ENCODE peak calls at places on chromosomes 16 and 17, in four cellular contexts. One of them, this sample, is unnamed. For H3K4me1, the result is how much of the 10 kb centered on the place peaks cover.

GRCh38 chr17:7443499-7444485 is 1.1 kb upstream of the CHRNB1 start:
- DNase-seq in K562: no peak
- DNase-seq in HepG2: no peak
- DNase-seq in HCT116: no peak
- DNase-seq in this sample: no peak

GRCh38 chr17:6677158-6677831 is 25.7 kb downstream of the C17orf100 start:
- DNase-seq in HepG2: peak
- DNase-seq in K562: no peak
- DNase-seq in HCT116: no peak
- DNase-seq in this sample: no peak

GRCh38 chr16:17225551-17225950 is 245.2 kb downstream of the XYLT1 start:
- DNase-seq in HepG2: no peak
- DNase-seq in HCT116: no peak
- DNase-seq in K562: no peak
- DNase-seq in this sample: no peak

GRCh38 chr16:324451-325334 is 27.8 kb downstream of the AXIN1 start:
- DNase-seq in K562: peak
- DNase-seq in HepG2: no peak
- DNase-seq in HCT116: no peak
- DNase-seq in this sample: no peak

GRCh38 chr17:27475070-27475673 is 18.9 kb downstream of the KSR1 start:
- DNase-seq in HCT116: no peak
- DNase-seq in K562: no peak
- DNase-seq in HepG2: no peak
- DNase-seq in this sample: no peak

GRCh38 chr16:55349867-55350266 is 25.9 kb downstream of the IRX6 start:
- DNase-seq in HepG2: no peak
- DNase-seq in K562: no peak
- DNase-seq in HCT116: no peak
- DNase-seq in this sample: no peak

GRCh38 chr17:38428643-38429371 is 543 bp downstream of the ARHGAP23 start:
- DNase-seq in HCT116: no peak
- DNase-seq in HepG2: no peak
- DNase-seq in K562: no peak
- DNase-seq in this sample: no peak

GRCh38 chr17:27634781-27635180 is 3.8 kb downstream of the LGALS9 start:
- DNase-seq in HCT116: no peak
- DNase-seq in K562: no peak
- DNase-seq in HepG2: no peak
- DNase-seq in this sample: no peak

GRCh38 chr17:82882715-82883446 is 43.1 kb upstream of the ZNF750 start:
- DNase-seq in HCT116: no peak
- DNase-seq in K562: no peak
- DNase-seq in HepG2: no peak
- DNase-seq in this sample: no peak

GRCh38 chr17:50290074-50290702 is 15.9 kb downstream of the TMEM92 start:
- DNase-seq in K562: no peak
- DNase-seq in HCT116: peak
- DNase-seq in HepG2: no peak
- DNase-seq in this sample: peak

GRCh38 chr17:27878776-27879562 is 14.2 kb downstream of the LYRM9 start:
- DNase-seq in K562: no peak
- DNase-seq in HCT116: no peak
- DNase-seq in HepG2: no peak
- DNase-seq in this sample: no peak

GRCh38 chr17:6701719-6702118 is 11.4 kb downstream of the SLC13A5 start:
- DNase-seq in K562: peak
- DNase-seq in HepG2: peak
- DNase-seq in HCT116: peak
- DNase-seq in this sample: no peak

GRCh38 chr17:6534846-6535514 is 21.4 kb downstream of the PITPNM3 start:
- DNase-seq in K562: no peak
- DNase-seq in HepG2: no peak
- DNase-seq in HCT116: no peak
- DNase-seq in this sample: no peak

GRCh38 chr17:933168-934083 is 46.1 kb downstream of the NXN start:
- DNase-seq in K562: peak
- DNase-seq in HCT116: peak
- DNase-seq in HepG2: peak
- DNase-seq in this sample: peak

GRCh38 chr17:7260601-7261376 is 1.5 kb downstream of the CLDN7 start:
- DNase-seq in HCT116: no peak
- DNase-seq in K562: no peak
- DNase-seq in HepG2: no peak
- DNase-seq in this sample: no peak

GRCh38 chr17:30290696-30291570 is 811 bp downstream of the BLMH start:
- DNase-seq in HepG2: peak
- DNase-seq in K562: peak
- DNase-seq in HCT116: no peak
- DNase-seq in this sample: no peak

GRCh38 chr16:66416981-66417700 is 10.0 kb upstream of the BEAN1 start:
- DNase-seq in HepG2: no peak
- DNase-seq in HCT116: no peak
- DNase-seq in K562: no peak
- DNase-seq in this sample: no peak

GRCh38 chr17:8084250-8084649 is 3.3 kb downstream of the ALOX12B start:
- DNase-seq in HepG2: no peak
- DNase-seq in HCT116: no peak
- DNase-seq in K562: no peak
- DNase-seq in this sample: no peak

GRCh38 chr16:7363397-7364053 is 30.9 kb downstream of the RBFOX1 start:
- DNase-seq in HCT116: no peak
- DNase-seq in K562: no peak
- DNase-seq in HepG2: no peak
- DNase-seq in this sample: no peak

GRCh38 chr16:69672315-69672997 is 53.9 kb downstream of the NQO1 start:
- DNase-seq in K562: no peak
- DNase-seq in HCT116: no peak
- DNase-seq in HepG2: no peak
- DNase-seq in this sample: no peak

GRCh38 chr17:42281571-42282096 is 5.4 kb upstream of the STAT5B start:
- DNase-seq in HCT116: no peak
- DNase-seq in K562: peak
- DNase-seq in HepG2: no peak
- DNase-seq in this sample: no peak

GRCh38 chr16:3182608-3183444 is 5.2 kb upstream of the OR1F1 start:
- DNase-seq in K562: peak
- DNase-seq in HCT116: no peak
- DNase-seq in HepG2: peak
- DNase-seq in this sample: no peak

GRCh38 chr17:77729587-77729986 is 228.9 kb upstream of the TNRC6C start:
- DNase-seq in HepG2: no peak
- DNase-seq in K562: no peak
- DNase-seq in HCT116: no peak
- DNase-seq in this sample: no peak

GRCh38 chr17:9284884-9285283 is 263.6 kb downstream of the NTN1 start:
- DNase-seq in HCT116: no peak
- DNase-seq in K562: no peak
- DNase-seq in HepG2: no peak
- DNase-seq in this sample: no peak

GRCh38 chr16:83779881-83780280 is 27.9 kb upstream of the HSBP1 start:
- DNase-seq in HCT116: no peak
- DNase-seq in K562: no peak
- DNase-seq in HepG2: no peak
- DNase-seq in this sample: no peak

GRCh38 chr17:49003557-49004511 is 6.6 kb downstream of the IGF2BP1 start:
- DNase-seq in HepG2: no peak
- DNase-seq in K562: peak
- DNase-seq in HCT116: no peak
- DNase-seq in this sample: no peak

GRCh38 chr17:41551370-41551769 is 20.5 kb downstream of the KRT9 start:
- DNase-seq in K562: no peak
- DNase-seq in HepG2: no peak
- DNase-seq in HCT116: no peak
- DNase-seq in this sample: no peak

DNA sequence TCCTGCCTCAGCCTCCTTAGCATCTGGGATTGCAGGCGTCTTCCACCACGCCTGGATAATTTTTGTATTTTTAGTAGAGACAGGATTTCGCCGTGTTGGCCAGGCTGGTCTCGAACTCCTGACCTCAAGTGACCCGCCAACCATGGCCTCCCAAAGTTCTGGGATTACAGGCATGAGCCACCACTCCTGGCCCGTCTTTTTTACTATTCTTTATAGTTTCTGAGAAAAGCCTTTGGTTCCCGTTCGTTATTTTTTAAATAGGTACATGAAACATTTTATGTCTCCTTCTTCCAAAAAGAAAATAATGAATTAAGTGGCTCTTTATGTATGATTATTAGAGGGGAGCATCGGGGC is 570 bp upstream of the BCO1 start:
- DNase-seq in HepG2: no peak
- DNase-seq in HCT116: no peak
- DNase-seq in K562: no peak
- DNase-seq in this sample: no peak
- H3K4me1 ChIP-seq in HepG2: under half
- H3K4me1 ChIP-seq in HCT116: under half
- H3K4me1 ChIP-seq in K562: under half
- H3K4me1 ChIP-seq in this sample: under half

DNA sequence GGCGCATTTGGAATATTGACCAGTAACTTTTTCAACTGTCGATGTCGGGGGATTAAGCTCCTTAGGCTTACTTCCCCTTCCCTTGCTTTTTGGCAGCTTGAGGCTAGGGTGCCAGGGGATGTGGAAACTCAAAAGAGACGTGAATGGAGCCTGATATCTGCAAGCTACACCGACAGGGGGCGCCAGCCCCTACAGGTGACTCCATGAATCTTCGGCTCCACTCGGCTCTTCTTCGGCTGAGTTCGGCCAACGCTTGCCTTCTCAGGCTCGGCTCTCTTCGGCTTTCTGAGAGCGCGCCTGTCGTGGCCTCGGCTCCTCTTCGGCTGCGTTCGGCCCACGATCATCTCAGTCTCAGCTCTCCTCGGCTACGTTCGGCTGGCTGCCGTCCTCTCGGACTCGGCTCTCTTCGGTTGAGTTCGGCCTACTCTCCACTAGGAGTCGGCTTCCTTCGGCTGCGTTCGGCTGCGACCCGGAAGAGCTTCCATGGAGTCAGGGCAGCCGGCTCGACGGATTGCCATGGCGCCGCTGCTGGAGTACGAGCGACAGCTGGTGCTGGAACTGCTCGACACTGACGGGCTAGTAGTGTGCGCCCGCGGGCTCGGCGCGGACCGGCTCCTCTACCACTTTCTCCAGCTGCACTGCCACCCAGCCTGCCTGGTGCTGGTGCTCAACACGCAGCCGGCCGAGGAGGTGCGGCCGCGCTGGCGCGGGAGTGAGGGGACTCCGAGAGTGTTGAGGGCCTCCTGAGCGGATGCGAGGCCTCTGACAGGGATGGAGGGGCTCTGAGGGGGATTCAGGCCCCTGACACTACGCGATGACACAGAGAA is at the start of gene ERCC4:
- DNase-seq in HCT116: peak
- DNase-seq in HepG2: peak
- DNase-seq in K562: peak
- DNase-seq in this sample: peak
- TF ChIP-seq REST in HCT116: no peak
- TF ChIP-seq REST in HepG2: no peak
- TF ChIP-seq REST in K562: no peak
- TF ChIP-seq REST in this sample: no peak

GRCh38 chr17:61160789-61161440 is 238.7 kb upstream of the TBX2 start:
- DNase-seq in HCT116: no peak
- DNase-seq in HepG2: no peak
- DNase-seq in K562: no peak
- DNase-seq in this sample: no peak

GRCh38 chr17:61159415-61159814 is 240.2 kb upstream of the TBX2 start:
- DNase-seq in HepG2: no peak
- DNase-seq in HCT116: no peak
- DNase-seq in K562: no peak
- DNase-seq in this sample: no peak

GRCh38 chr17:61158372-61158771 is 241.3 kb upstream of the TBX2 start:
- DNase-seq in HCT116: no peak
- DNase-seq in HepG2: no peak
- DNase-seq in K562: no peak
- DNase-seq in this sample: no peak

GRCh38 chr17:61155590-61156181 is 244.0 kb upstream of the TBX2 start:
- DNase-seq in HCT116: no peak
- DNase-seq in HepG2: no peak
- DNase-seq in K562: no peak
- DNase-seq in this sample: no peak

DNA sequence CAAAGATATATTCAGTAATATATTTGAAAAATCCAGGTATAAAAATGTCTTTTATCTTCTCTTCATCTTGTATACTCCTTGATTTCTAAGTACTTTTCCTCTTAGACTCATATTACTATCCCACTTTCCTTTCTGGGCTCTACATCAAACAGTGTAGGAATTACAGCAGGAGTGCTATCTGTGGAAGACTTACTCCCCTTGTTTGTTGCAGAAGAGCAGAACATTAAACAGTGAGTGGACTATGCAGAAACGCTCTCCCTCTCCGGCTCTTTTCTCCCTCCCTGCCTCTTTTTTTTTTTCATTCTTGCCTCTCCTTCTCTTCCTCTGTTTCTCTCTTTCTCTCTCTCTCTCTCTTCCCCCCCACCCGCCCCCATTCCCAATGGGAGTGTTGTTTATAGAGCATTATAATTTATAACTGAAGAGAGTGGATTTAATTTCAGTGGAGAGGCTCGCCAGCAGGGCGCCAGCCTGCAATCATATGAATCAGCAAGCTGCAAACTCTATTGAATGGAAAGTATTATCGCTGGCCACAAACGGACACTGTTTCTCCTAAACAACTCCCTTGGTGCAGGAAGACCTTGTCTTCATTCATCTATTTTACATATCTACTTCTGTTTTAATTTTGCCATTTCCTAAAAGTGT is 242.3 kb upstream of the TBX2 start:
- DNase-seq in HCT116: no peak
- DNase-seq in HepG2: no peak
- DNase-seq in K562: no peak
- DNase-seq in this sample: no peak
- TF ChIP-seq TCF7L2 in HCT116: no peak
- TF ChIP-seq TCF7L2 in HepG2: no peak
- TF ChIP-seq TCF7L2 in K562: no peak
- TF ChIP-seq TCF7L2 in this sample: peak

DNA sequence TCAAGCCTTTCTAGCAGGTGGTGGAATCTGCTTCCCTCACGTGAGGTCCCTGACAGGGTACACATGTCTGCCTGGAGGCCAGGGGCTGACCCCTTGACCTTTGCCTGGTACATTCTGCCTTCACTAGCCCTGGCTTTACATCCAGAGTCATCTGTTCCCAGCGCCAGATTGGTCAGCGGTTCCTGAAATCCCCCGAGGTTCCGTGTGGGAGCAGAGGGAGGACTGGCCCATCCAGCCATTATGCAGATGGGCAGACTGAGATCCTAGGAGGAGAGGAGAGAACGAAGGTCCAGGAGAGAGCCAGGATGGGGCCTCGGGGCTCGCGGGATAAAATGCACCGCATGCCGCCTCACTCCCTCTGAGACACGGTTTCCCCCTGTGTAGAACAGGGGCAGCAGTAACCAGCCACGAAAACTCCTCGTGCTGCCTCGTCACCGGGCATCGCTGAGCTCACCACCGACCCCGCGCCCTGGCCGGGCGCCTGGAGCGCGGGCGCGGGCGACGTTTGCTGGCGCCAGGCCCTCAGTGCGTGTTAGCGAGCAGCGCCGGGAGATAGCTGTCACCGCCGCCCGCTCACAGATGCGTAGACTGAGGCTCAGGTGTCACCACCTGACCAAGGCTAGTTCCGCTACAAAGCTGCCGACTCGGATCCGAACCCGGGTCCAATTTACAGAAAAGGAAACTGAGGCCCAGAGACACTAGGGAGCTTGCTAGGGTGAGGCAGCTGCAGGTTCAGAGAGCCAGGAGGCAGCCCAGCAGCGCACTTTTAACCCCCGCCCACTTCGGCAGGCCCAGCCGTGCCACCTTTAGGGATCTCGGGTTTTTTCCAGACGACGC is 811 bp upstream of the MAP2K3 start:
- DNase-seq in K562: no peak
- DNase-seq in HepG2: no peak
- DNase-seq in HCT116: peak
- DNase-seq in this sample: no peak
- H3K4me1 ChIP-seq in K562: half or more
- H3K4me1 ChIP-seq in HepG2: under half
- H3K4me1 ChIP-seq in HCT116: half or more
- H3K4me1 ChIP-seq in this sample: under half

This sample was measured in Panc1.